ENCODE peak calls at places on chromosome 10, in six cellular contexts. G is uterus; K is CD8-positive, alpha-beta T cell; V is colonic mucosa; C is IMR-90; E is heart right ventricle. X is an unnamed sample.

GRCh38 chr10:78914502-78915330 is 154.1 kb upstream of the ZMIZ1 start:
- DNase-seq in G (peak; percentile 38), K (no peak), V (peak; percentile 49), C (no peak), E (no peak), X (no peak)

GRCh38 chr10:44569193-44570091 is 184.5 kb upstream of the CXCL12 start:
- DNase-seq in G (no peak), K (no peak), V (no peak), C (peak; percentile 89), E (peak; percentile 35), X (no peak)

GRCh38 chr10:124263726-124264125 is 155.0 kb downstream of the OAT start:
- DNase-seq in G (no peak), K (no peak), V (no peak), C (no peak), E (no peak), X (no peak)

GRCh38 chr10:3746634-3747033 is 38.4 kb downstream of the KLF6 start:
- DNase-seq in G (no peak), K (no peak), V (no peak), C (no peak), E (no peak), X (no peak)

GRCh38 chr10:45466784-45467183 is 92.8 kb downstream of the ALOX5 start:
- DNase-seq in G (no peak), K (no peak), V (no peak), C (no peak), E (no peak), X (no peak)

GRCh38 chr10:131195552-131196159 is 115.9 kb downstream of the TCERG1L start:
- DNase-seq in G (no peak), K (no peak), V (no peak), C (no peak), E (no peak), X (no peak)

GRCh38 chr10:21516270-21517131 is 9.0 kb downstream of the SKIDA1 start:
- DNase-seq in G (peak; percentile 46), K (no peak), V (peak; percentile 43), C (peak; percentile 78), E (peak; percentile 51), X (peak; percentile 78)

GRCh38 chr10:117541909-117542705 is 439 bp upstream of the EMX2 start:
- DNase-seq in G (peak; percentile 96), K (no peak), V (no peak), C (peak; percentile 2), E (no peak), X (no peak)

GRCh38 chr10:103149991-103150622 is 43.0 kb downstream of the NT5C2 start:
- DNase-seq in G (no peak), K (no peak), V (no peak), C (no peak), E (no peak), X (no peak)

GRCh38 chr10:77970869-77971803 is 44.6 kb upstream of the DLG5 start:
- DNase-seq in G (peak; percentile 93), K (no peak), V (peak; percentile 48), C (peak; percentile 98), E (peak; percentile 86), X (peak; percentile 61)

GRCh38 chr10:12635127-12635541 is 285.8 kb downstream of the CAMK1D start:
- DNase-seq in G (no peak), K (no peak), V (no peak), C (peak; percentile 52), E (no peak), X (no peak)

GRCh38 chr10:12634532-12634931 is 285.2 kb downstream of the CAMK1D start:
- DNase-seq in G (no peak), K (no peak), V (no peak), C (no peak), E (no peak), X (no peak)

GRCh38 chr10:12637649-12638048 is 288.3 kb downstream of the CAMK1D start:
- DNase-seq in G (no peak), K (no peak), V (no peak), C (no peak), E (no peak), X (no peak)

GRCh38 chr10:12638103-12638502 is 288.8 kb downstream of the CAMK1D start:
- DNase-seq in G (no peak), K (no peak), V (peak; percentile 92), C (peak; percentile 31), E (no peak), X (no peak)

DNA sequence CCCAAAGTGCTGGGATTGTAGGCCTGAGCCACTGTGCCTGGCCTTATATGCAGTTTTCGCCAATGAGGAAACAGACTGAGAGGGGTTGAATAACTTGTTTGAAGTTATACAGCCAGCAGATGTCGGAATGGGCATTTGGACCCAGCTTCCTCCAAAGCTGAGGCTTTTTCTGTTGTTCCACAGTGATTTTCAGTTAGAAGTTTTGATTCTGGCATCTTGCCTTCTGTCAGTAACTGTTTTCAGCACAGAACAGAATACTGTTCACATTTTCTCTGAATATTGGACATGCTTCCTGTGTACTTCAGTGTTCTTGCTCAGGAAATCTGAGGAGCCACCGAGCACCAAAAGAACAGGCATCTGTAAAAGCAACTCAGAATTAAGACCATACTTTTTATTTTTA is 287.2 kb downstream of the CAMK1D start:
- DNase-seq in G (no peak), K (no peak), V (no peak), C (no peak), E (no peak), X (no peak)
- H3K4me1 ChIP-seq in G (no peaks in the 10 kb centered on the region), K (peaks cover 6% of the 10 kb centered on the region), V (peaks cover 12% of the 10 kb centered on the region), C (peaks cover 6% of the 10 kb centered on the region), E (no peaks in the 10 kb centered on the region), X (no peaks in the 10 kb centered on the region)

DNA sequence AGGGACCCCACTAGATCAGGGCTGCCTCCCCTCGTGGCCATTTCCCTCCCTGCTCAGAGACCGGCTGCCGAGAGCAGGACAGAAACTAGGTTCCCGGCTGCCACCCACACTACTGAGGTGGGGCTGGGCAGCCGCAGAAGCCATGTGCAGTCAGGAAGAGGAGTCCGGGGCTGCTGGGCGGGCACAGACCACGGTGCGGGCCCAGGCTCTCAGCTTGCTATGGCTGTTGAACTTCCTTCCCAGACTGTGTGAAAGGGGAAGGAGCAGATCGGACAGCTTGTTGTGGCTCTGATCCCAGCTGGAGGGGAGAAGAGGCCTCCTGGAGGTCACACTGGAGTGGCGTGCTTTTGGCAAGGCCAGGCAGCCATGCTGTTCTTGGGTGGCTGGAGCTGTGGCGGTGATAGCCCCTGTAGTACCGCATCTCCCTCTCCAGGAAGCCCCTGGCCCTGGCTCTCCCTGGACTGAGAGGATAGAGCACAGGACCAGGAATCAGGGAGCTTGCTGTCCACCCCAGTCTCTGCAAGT is 56.8 kb downstream of the HK1 start:
- DNase-seq in G (peak; percentile 23), K (no peak), V (no peak), C (no peak), E (peak; percentile 64), X (peak; percentile 79)
- H3K4me3 ChIP-seq in G (no peak overlapping the region), K (peak overlapping the region; percentile 31), V (no peak overlapping the region), C (no peak overlapping the region), E (peak overlapping the region; percentile 21), X (peak overlapping the region; percentile 39)

DNA sequence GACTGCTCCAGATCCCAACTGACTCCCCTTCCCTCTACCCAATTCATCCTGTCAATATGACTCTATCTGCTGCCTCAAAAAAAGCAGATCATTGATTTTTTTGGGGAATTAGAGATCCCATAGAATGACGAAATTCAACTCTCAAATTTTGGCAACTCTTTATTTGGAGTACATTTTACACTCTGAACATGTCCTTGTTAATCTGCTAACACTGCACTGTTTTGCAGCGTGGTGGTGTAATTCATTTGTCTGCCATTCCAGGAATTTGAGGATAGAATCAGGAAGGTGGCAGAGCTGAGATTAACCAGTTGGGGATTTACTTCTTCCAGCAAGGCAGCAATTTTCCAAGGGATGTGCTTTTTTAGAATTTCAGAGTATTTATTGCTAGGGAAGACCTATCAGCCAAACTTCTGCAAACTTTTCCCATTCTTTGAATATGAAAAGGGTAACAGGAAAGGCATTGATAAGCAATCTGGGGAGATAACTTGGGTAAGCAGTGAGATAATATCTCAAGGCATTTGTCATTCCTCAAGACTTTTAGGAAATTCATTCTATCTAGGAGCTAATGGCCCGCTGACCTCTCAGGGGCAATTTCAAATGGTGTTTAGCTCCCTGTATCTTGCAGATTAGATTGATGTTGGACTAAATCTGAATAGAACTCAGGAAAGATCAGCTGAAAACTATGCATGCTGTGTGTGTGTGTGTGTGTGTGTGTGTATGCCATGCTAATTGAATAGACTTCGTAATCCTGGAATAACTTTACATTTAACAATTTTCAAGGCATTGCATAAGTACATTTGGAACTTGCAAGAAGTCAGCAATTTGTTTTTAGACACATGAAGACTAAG is 9.7 kb downstream of the BAMBI start:
- DNase-seq in G (no peak), K (no peak), V (no peak), C (peak; percentile 27), E (no peak), X (no peak)
- H3K4me1 ChIP-seq in G (no peaks in the 10 kb centered on the region), K (no peaks in the 10 kb centered on the region), V (no peaks in the 10 kb centered on the region), C (no peaks in the 10 kb centered on the region), E (peaks cover 24% of the 10 kb centered on the region), X (peaks cover 12% of the 10 kb centered on the region)

DNA sequence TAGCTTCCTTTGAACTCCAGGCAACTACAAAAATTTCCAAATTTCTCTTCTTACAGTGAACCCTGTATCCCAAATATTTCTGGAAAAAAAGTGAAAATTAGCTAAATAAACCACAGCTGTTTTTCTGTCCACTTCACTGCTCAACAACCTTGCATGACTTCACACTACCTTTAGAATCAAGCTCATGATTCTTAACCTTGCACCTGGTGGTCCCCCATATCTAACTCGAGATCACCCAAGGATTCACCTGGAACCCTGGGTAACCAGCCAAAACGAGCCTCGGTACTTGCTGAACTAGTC is 47.5 kb downstream of the PDLIM1 start:
- DNase-seq in G (no peak), K (no peak), V (no peak), C (no peak), E (no peak), X (no peak)
- H3K4me3 ChIP-seq in G (no peak overlapping the region), K (no peak overlapping the region), V (no peak overlapping the region), C (no peak overlapping the region), E (no peak overlapping the region), X (no peak overlapping the region)

GRCh38 chr10:17665742-17666141 is 21.8 kb downstream of the STAM start:
- DNase-seq in G (peak; percentile 66), K (no peak), V (no peak), C (peak; percentile 95), E (peak; percentile 27), X (no peak)
- H3K4me1 ChIP-seq in G (no peaks in the 10 kb centered on the region), K (peaks cover 21% of the 10 kb centered on the region), V (no peaks in the 10 kb centered on the region), C (peaks cover 4% of the 10 kb centered on the region), E (peaks cover 39% of the 10 kb centered on the region), X (peaks cover 4% of the 10 kb centered on the region)

DNA sequence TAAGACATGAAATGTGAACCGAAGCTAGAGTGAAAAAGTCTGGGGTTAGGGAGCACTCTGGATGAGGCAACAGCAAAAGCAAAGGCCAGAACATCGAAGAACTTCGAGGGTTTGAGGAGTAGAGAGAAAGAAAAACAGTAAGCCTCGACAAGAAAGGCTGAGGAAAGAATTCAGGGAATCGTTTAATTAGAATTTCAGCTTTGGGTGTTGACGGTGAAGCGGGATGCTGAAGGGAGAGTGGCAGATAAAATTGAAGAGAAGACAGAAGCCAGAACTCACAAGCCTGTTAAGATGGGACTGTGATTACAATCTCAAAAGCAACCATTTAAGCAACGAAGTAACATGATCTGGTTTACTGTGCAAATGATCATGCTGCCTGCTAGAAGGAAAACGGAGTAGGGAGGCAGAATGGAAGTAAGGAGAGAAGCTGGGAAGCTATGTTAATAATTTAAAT is 2.1 kb downstream of the TRDMT1 start:
- DNase-seq in G (no peak), K (no peak), V (no peak), C (peak; percentile 70), E (no peak), X (no peak)
- H3K4me3 ChIP-seq in G (no peak overlapping the region), K (no peak overlapping the region), V (no peak overlapping the region), C (peak overlapping the region; percentile 33), E (peak overlapping the region; percentile 68), X (peak overlapping the region; percentile 70)

X was measured in ascending aorta.